ENCODE peak calls at places on chromosome 14, in seven cellular contexts. B, M, H, J, I, V and A are unnamed samples.

GRCh38 chr14:96470331-96470730 is 31.9 kb upstream of the PAPOLA start:
- DNase-seq in H (no peak), V (no peak), J (no peak), B (no peak), M (no peak), I (no peak), A (no peak)

GRCh38 chr14:54472291-54472690 is 16.5 kb downstream of the GMFB start:
- DNase-seq in H (peak; percentile 27), V (no peak), B (no peak), I (no peak), J (no peak), M (no peak), A (no peak)

GRCh38 chr14:71139058-71139946 is 232.0 kb downstream of the PCNX1 start:
- DNase-seq in B (peak; percentile 48), I (peak; percentile 23), J (peak; percentile 23), M (peak; percentile 66), V (peak; percentile 76), H (peak; percentile 53), A (peak; percentile 37)

GRCh38 chr14:53663709-53664108 is 292.9 kb downstream of the BMP4 start:
- DNase-seq in M (peak; percentile 48), J (peak; percentile 25), I (peak; percentile 31), V (peak; percentile 26), H (no peak), B (peak; percentile 9), A (peak; percentile 29)

GRCh38 chr14:102485693-102486512 is 23.7 kb downstream of the ANKRD9 start:
- DNase-seq in B (no peak), M (no peak), V (no peak), I (no peak), H (no peak), J (no peak), A (no peak)

GRCh38 chr14:54170301-54170700 is 213.7 kb upstream of the BMP4 start:
- DNase-seq in V (no peak), M (no peak), B (no peak), I (no peak), J (no peak), H (no peak), A (no peak)

GRCh38 chr14:24366664-24367505 is 1.1 kb upstream of the NFATC4 start:
- DNase-seq in B (peak; percentile 89), V (peak; percentile 74), M (peak; percentile 95), I (peak; percentile 83), J (no peak), H (peak; percentile 98), A (peak; percentile 90)

GRCh38 chr14:61537567-61538463 is 157.5 kb upstream of the HIF1A start:
- DNase-seq in M (peak; percentile 81), I (peak; percentile 99), B (peak; percentile 90), H (peak; percentile 35), V (no peak), J (peak; percentile 33), A (no peak)

GRCh38 chr14:52703225-52703624 is 3.8 kb upstream of the PSMC6 start:
- DNase-seq in M (peak; percentile 97), H (no peak), J (no peak), B (peak; percentile 98), V (no peak), I (peak; percentile 96), A (no peak)

GRCh38 chr14:55807059-55807499 is 227.1 kb downstream of the KTN1 start:
- DNase-seq in V (no peak), J (no peak), B (peak; percentile 80), I (peak; percentile 91), H (no peak), M (peak; percentile 52), A (peak; percentile 87)

GRCh38 chr14:99780690-99781089 is 12.5 kb upstream of the EML1 start:
- DNase-seq in J (no peak), V (no peak), I (no peak), H (no peak), B (no peak), M (no peak), A (no peak)

GRCh38 chr14:58947816-58948440 is 240.5 kb upstream of the DAAM1 start:
- DNase-seq in V (peak; percentile 13), J (no peak), M (peak; percentile 24), H (peak; percentile 34), I (no peak), B (no peak), A (no peak)

GRCh38 chr14:101241147-101241546 is 320.1 kb upstream of the DIO3 start:
- DNase-seq in I (no peak), H (no peak), J (no peak), V (no peak), B (no peak), M (no peak), A (no peak)

GRCh38 chr14:79502751-79503148 is 708.6 kb downstream of the DIO2 start:
- DNase-seq in M (peak; percentile 40), H (no peak), B (peak; percentile 59), V (no peak), I (no peak), J (no peak), A (no peak)

GRCh38 chr14:50060871-50061663 is 55.3 kb downstream of the VCPKMT start:
- DNase-seq in M (peak; percentile 97), B (peak; percentile 95), I (peak; percentile 93), H (peak; percentile 29), V (peak; percentile 42), J (no peak), A (peak; percentile 38)

GRCh38 chr14:91055016-91055415 is 5.4 kb downstream of the RPS6KA5 start:
- DNase-seq in M (no peak), B (no peak), V (no peak), H (no peak), I (no peak), J (no peak), A (no peak)

GRCh38 chr14:100116134-100116533 is 43.3 kb downstream of the DEGS2 start:
- DNase-seq in V (no peak), J (no peak), H (no peak), B (no peak), I (no peak), M (no peak), A (no peak)

GRCh38 chr14:97760050-97760449 is 962.9 kb downstream of the VRK1 start:
- DNase-seq in B (no peak), H (no peak), M (no peak), V (no peak), J (no peak), I (no peak), A (no peak)

GRCh38 chr14:95455246-95455645 is 61.2 kb downstream of the SYNE3 start:
- DNase-seq in I (no peak), J (no peak), B (no peak), V (no peak), H (no peak), M (no peak), A (no peak)

GRCh38 chr14:73452341-73453191 is 5.8 kb downstream of the NUMB start:
- DNase-seq in V (no peak), H (no peak), I (no peak), J (no peak), B (peak; percentile 97), M (peak; percentile 93), A (no peak)

GRCh38 chr14:64196668-64197411 is 97.3 kb downstream of the ESR2 start:
- DNase-seq in I (no peak), V (peak; percentile 61), J (no peak), B (peak; percentile 64), M (peak; percentile 67), H (peak; percentile 81), A (peak; percentile 51)

GRCh38 chr14:60721331-60722162 is 2.6 kb downstream of the SIX4 start:
- DNase-seq in M (peak; percentile 69), I (no peak), J (no peak), V (peak; percentile 58), H (peak; percentile 80), B (peak; percentile 84), A (no peak)

GRCh38 chr14:26694521-26694920 is 96.7 kb upstream of the NOVA1 start:
- DNase-seq in V (no peak), J (no peak), I (no peak), H (no peak), B (no peak), M (no peak), A (no peak)

GRCh38 chr14:69543341-69544249 is 31.1 kb downstream of the CCDC177 start:
- DNase-seq in J (no peak), H (no peak), M (peak; percentile 87), B (peak; percentile 93), I (peak; percentile 94), V (no peak), A (no peak)

GRCh38 chr14:57737598-57737997 is 128.3 kb downstream of the SLC35F4 start:
- DNase-seq in B (no peak), H (no peak), V (no peak), M (no peak), J (no peak), I (no peak), A (no peak)

GRCh38 chr14:58705066-58705465 is 67.3 kb downstream of the DACT1 start:
- DNase-seq in I (no peak), M (peak; percentile 58), H (no peak), V (no peak), J (no peak), B (no peak), A (peak; percentile 47)

GRCh38 chr14:75577090-75577489 is 1.3 kb upstream of the FLVCR2 start:
- DNase-seq in V (no peak), I (no peak), J (no peak), M (no peak), H (no peak), B (no peak), A (no peak)

GRCh38 chr14:78947681-78948080 is 777.5 kb downstream of the NRXN3 start:
- DNase-seq in I (no peak), V (no peak), H (peak; percentile 33), M (no peak), B (no peak), J (no peak), A (no peak)

GRCh38 chr14:105325303-105325702 is 10.8 kb downstream of the PACS2 start:
- DNase-seq in V (no peak), J (no peak), I (no peak), B (no peak), M (no peak), H (no peak), A (no peak)

GRCh38 chr14:103880334-103880985 is 33.1 kb upstream of the PPP1R13B start:
- DNase-seq in J (no peak), B (peak; percentile 51), V (no peak), I (no peak), M (peak; percentile 83), H (no peak), A (peak; percentile 83)

GRCh38 chr14:55539975-55540374 is 40.0 kb upstream of the KTN1 start:
- DNase-seq in M (no peak), V (no peak), H (no peak), I (no peak), B (no peak), J (no peak), A (no peak)

GRCh38 chr14:21748869-21749303 is 75.3 kb upstream of the OR4E1 start:
- DNase-seq in M (peak; percentile 5), B (peak; percentile 31), V (peak; percentile 65), J (peak; percentile 23), I (peak; percentile 21), H (peak; percentile 15), A (peak; percentile 18)

GRCh38 chr14:85625925-85626585 is 96.1 kb downstream of the FLRT2 start:
- DNase-seq in V (no peak), B (peak; percentile 8), J (no peak), I (no peak), M (peak; percentile 12), H (no peak), A (no peak)

GRCh38 chr14:22438742-22439141 is 150.3 kb downstream of the DAD1 start:
- DNase-seq in I (no peak), H (no peak), B (no peak), M (no peak), J (no peak), V (no peak), A (no peak)